ENCODE peak calls at places on chromosome 10, in six cellular contexts. K is T-cell; Q is effector memory CD8-positive, alpha-beta T cell; D is suprapubic skin; X is stimulated activated CD8-positive, alpha-beta memory T cell treated with anti-CD3 and anti-CD28 coated beads, Interleukin-7, amount 100 ng/mL, for 1 hour; P is activated T-helper 1 cell treated with anti-CD3 and anti-CD28 coated beads, Interleukin-2, amount 50 U/mL, for 16 hours. M is an unnamed sample.

GRCh38 chr10:112183329-112184051 is at the start of gene GPAM:
- DNase-seq in K (peak), Q (peak), D (peak), X (peak), P (peak), M (peak)

GRCh38 chr10:6507311-6507710 is 72.8 kb downstream of the PRKCQ start:
- DNase-seq in K (no peak), Q (no peak), D (no peak), X (no peak), P (no peak), M (no peak)

GRCh38 chr10:105398202-105398601 is 757.1 kb downstream of the SORCS3 start:
- DNase-seq in K (no peak), Q (no peak), D (no peak), X (no peak), P (no peak), M (no peak)

GRCh38 chr10:132143162-132143561 is 43.6 kb upstream of the DPYSL4 start:
- DNase-seq in K (no peak), Q (no peak), D (no peak), X (no peak), P (no peak), M (no peak)

GRCh38 chr10:11563936-11564335 is 47.5 kb downstream of the USP6NL start:
- DNase-seq in K (no peak), Q (no peak), D (no peak), X (no peak), P (no peak), M (no peak)

GRCh38 chr10:47456794-47457527 is 27.0 kb downstream of the ANXA8 start:
- DNase-seq in K (no peak), Q (no peak), D (peak), X (no peak), P (no peak), M (no peak)

GRCh38 chr10:69403519-69403918 is 13.2 kb downstream of the TACR2 start:
- DNase-seq in K (no peak), Q (no peak), D (no peak), X (no peak), P (no peak), M (no peak)

GRCh38 chr10:113020838-113021237 is 70.8 kb downstream of the TCF7L2 start:
- DNase-seq in K (no peak), Q (no peak), D (no peak), X (no peak), P (no peak), M (no peak)

GRCh38 chr10:95279042-95279820 is 11.6 kb downstream of the PDLIM1 start:
- DNase-seq in K (no peak), Q (no peak), D (no peak), X (no peak), P (no peak), M (no peak)

GRCh38 chr10:98910048-98910447 is 325.6 kb downstream of the HPSE2 start:
- DNase-seq in K (no peak), Q (no peak), D (no peak), X (no peak), P (no peak), M (no peak)

GRCh38 chr10:95295031-95295755 is 4.4 kb upstream of the PDLIM1 start:
- DNase-seq in K (peak), Q (peak), D (peak), X (peak), P (no peak), M (peak)

GRCh38 chr10:114420811-114421485 is 16.6 kb upstream of the AFAP1L2 start:
- DNase-seq in K (no peak), Q (no peak), D (no peak), X (no peak), P (no peak), M (no peak)

GRCh38 chr10:130044067-130045061 is 66.3 kb downstream of the C10orf143 start:
- DNase-seq in K (no peak), Q (no peak), D (no peak), X (no peak), P (no peak), M (no peak)

GRCh38 chr10:11147723-11148122 is 130.1 kb downstream of the CELF2 start:
- DNase-seq in K (peak), Q (no peak), D (no peak), X (no peak), P (no peak), M (no peak)

GRCh38 chr10:44278669-44279337 is 106.1 kb downstream of the CXCL12 start:
- DNase-seq in K (no peak), Q (no peak), D (no peak), X (no peak), P (no peak), M (no peak)

GRCh38 chr10:57992321-57993077 is 275.2 kb downstream of the IPMK start:
- DNase-seq in K (no peak), Q (no peak), D (no peak), X (no peak), P (no peak), M (no peak)

GRCh38 chr10:130421909-130422308 is 285.7 kb downstream of the GLRX3 start:
- DNase-seq in K (no peak), Q (no peak), D (no peak), X (no peak), P (no peak), M (no peak)

GRCh38 chr10:122243560-122243959 is 27.5 kb upstream of the BTBD16 start:
- DNase-seq in K (no peak), Q (no peak), D (no peak), X (no peak), P (no peak), M (no peak)

GRCh38 chr10:110903280-110904278 is 15.4 kb downstream of the BBIP1 start:
- DNase-seq in K (no peak), Q (no peak), D (no peak), X (no peak), P (no peak), M (no peak)

GRCh38 chr10:50605280-50606270 is 18.2 kb downstream of the SGMS1 start:
- DNase-seq in K (no peak), Q (no peak), D (no peak), X (no peak), P (no peak), M (no peak)

GRCh38 chr10:90779573-90779972 is 78.3 kb downstream of the HTR7 start:
- DNase-seq in K (no peak), Q (no peak), D (no peak), X (no peak), P (no peak), M (no peak)

M was measured in esophagus squamous epithelium.